ENCODE peak calls at places on chromosomes 11 and 22, in seven cellular contexts. W is prostate gland, S is HepG2, P is GM23338, Y is transverse colon, E is H1, Z is stomach. H is an unnamed sample.

GRCh38 chr11:32225491-32226285 is 134.8 kb downstream of the RCN1 start:
- DNase-seq in W (no peak), S (no peak), P (no peak), Y (no peak), E (no peak), Z (no peak), H (no peak)

GRCh38 chr11:35141538-35141937 is 2.6 kb downstream of the CD44 start:
- DNase-seq in W (peak; percentile 85), S (no peak), P (no peak), Y (peak; percentile 85), E (no peak), Z (peak; percentile 60), H (peak; percentile 86)

GRCh38 chr11:105862736-105863367 is 159.2 kb downstream of the MSANTD4 start:
- DNase-seq in W (no peak), S (peak; percentile 36), P (peak; percentile 75), Y (no peak), E (no peak), Z (no peak), H (peak; percentile 5)

GRCh38 chr11:130485983-130486970 is 37.8 kb downstream of the ADAMTS15 start:
- DNase-seq in W (no peak), S (no peak), P (no peak), Y (no peak), E (peak; percentile 45), Z (peak; percentile 56), H (no peak)

GRCh38 chr11:96339704-96340554 is 3.1 kb downstream of the MAML2 start:
- DNase-seq in W (no peak), S (no peak), P (no peak), Y (no peak), E (no peak), Z (no peak), H (no peak)

GRCh38 chr11:69674886-69675714 is at the start of gene LTO1:
- DNase-seq in W (peak; percentile 95), S (peak; percentile 88), P (peak; percentile 95), Y (peak; percentile 97), E (peak; percentile 99), Z (peak; percentile 98), H (peak; percentile 90)

GRCh38 chr11:118194835-118195627 is 18.6 kb upstream of the SCN2B start:
- DNase-seq in W (peak; percentile 81), S (peak; percentile 98), P (no peak), Y (peak; percentile 84), E (no peak), Z (peak; percentile 94), H (no peak)

GRCh38 chr11:90476442-90477007 is 253.7 kb upstream of the CHORDC1 start:
- DNase-seq in W (no peak), S (peak; percentile 29), P (peak; percentile 67), Y (no peak), E (no peak), Z (peak; percentile 37), H (peak; percentile 42)

GRCh38 chr11:19560156-19560555 is 152.5 kb upstream of the NAV2 start:
- DNase-seq in W (no peak), S (no peak), P (no peak), Y (no peak), E (no peak), Z (no peak), H (no peak)

GRCh38 chr11:3203221-3204043 is 15.2 kb downstream of the MRGPRG start:
- DNase-seq in W (no peak), S (no peak), P (peak; percentile 69), Y (no peak), E (no peak), Z (no peak), H (no peak)

GRCh38 chr22:36160499-36160942 is at the start of gene APOL3:
- DNase-seq in W (peak; percentile 86), S (no peak), P (no peak), Y (peak; percentile 79), E (no peak), Z (peak; percentile 74), H (no peak)

GRCh38 chr11:27076121-27076589 is 35.5 kb downstream of the BBOX1 start:
- DNase-seq in W (no peak), S (no peak), P (no peak), Y (no peak), E (no peak), Z (no peak), H (no peak)

GRCh38 chr11:127412722-127413121 is 412.2 kb upstream of the KIRREL3 start:
- DNase-seq in W (no peak), S (no peak), P (no peak), Y (no peak), E (no peak), Z (no peak), H (no peak)

GRCh38 chr11:129917231-129917630 is 21.9 kb upstream of the NFRKB start:
- DNase-seq in W (no peak), S (no peak), P (no peak), Y (no peak), E (no peak), Z (no peak), H (no peak)

GRCh38 chr11:108654994-108655631 is 9.8 kb upstream of the DDX10 start:
- DNase-seq in W (peak; percentile 54), S (peak; percentile 43), P (peak; percentile 69), Y (peak; percentile 47), E (no peak), Z (peak; percentile 44), H (peak; percentile 31)

GRCh38 chr11:116397556-116398167 is 375.1 kb downstream of the BUD13 start:
- DNase-seq in W (no peak), S (peak; percentile 45), P (no peak), Y (no peak), E (no peak), Z (no peak), H (no peak)

GRCh38 chr22:31244044-31244942 is 32.2 kb downstream of the LIMK2 start:
- DNase-seq in W (no peak), S (peak; percentile 43), P (peak; percentile 75), Y (no peak), E (no peak), Z (no peak), H (no peak)

GRCh38 chr11:11382858-11383532 is 29.9 kb upstream of the CSNK2A3 start:
- DNase-seq in W (no peak), S (no peak), P (no peak), Y (no peak), E (no peak), Z (no peak), H (no peak)

GRCh38 chr11:44361883-44362282 is 51.9 kb upstream of the ALX4 start:
- DNase-seq in W (no peak), S (no peak), P (no peak), Y (no peak), E (no peak), Z (no peak), H (no peak)

GRCh38 chr11:8219257-8220021 is 44.2 kb downstream of the LMO1 start:
- DNase-seq in W (no peak), S (peak; percentile 39), P (peak; percentile 85), Y (peak; percentile 70), E (peak; percentile 73), Z (peak; percentile 64), H (peak; percentile 39)

GRCh38 chr11:122440783-122441701 is 214.5 kb upstream of the UBASH3B start:
- DNase-seq in W (no peak), S (no peak), P (peak; percentile 89), Y (peak; percentile 10), E (peak; percentile 54), Z (no peak), H (peak; percentile 16)

GRCh38 chr22:30305906-30306628 is 16.8 kb upstream of the CASTOR1 start:
- DNase-seq in W (no peak), S (no peak), P (no peak), Y (no peak), E (no peak), Z (no peak), H (peak; percentile 42)

GRCh38 chr11:128465946-128466688 is 121.2 kb downstream of the ETS1 start:
- DNase-seq in W (no peak), S (no peak), P (no peak), Y (no peak), E (no peak), Z (no peak), H (no peak)

GRCh38 chr11:100445231-100445735 is 241.8 kb upstream of the ARHGAP42 start:
- DNase-seq in W (peak; percentile 5), S (no peak), P (peak; percentile 28), Y (no peak), E (no peak), Z (peak; percentile 62), H (no peak)

GRCh38 chr11:46461461-46461927 is 69.9 kb upstream of the CHRM4 start:
- DNase-seq in W (no peak), S (peak; percentile 74), P (no peak), Y (no peak), E (no peak), Z (no peak), H (no peak)

GRCh38 chr11:2433106-2433925 is 11.0 kb downstream of the TRPM5 start:
- DNase-seq in W (no peak), S (no peak), P (no peak), Y (no peak), E (no peak), Z (no peak), H (no peak)

GRCh38 chr11:47213985-47214564 is 699 bp upstream of the DDB2 start:
- DNase-seq in W (peak; percentile 90), S (peak; percentile 86), P (peak; percentile 96), Y (peak; percentile 94), E (peak; percentile 88), Z (peak; percentile 94), H (peak; percentile 96)

GRCh38 chr22:37169947-37170688 is 17.9 kb downstream of the C1QTNF6 start:
- DNase-seq in W (no peak), S (no peak), P (no peak), Y (no peak), E (no peak), Z (no peak), H (no peak)

GRCh38 chr11:61445535-61445934 is 15.6 kb downstream of the SDHAF2 start:
- DNase-seq in W (no peak), S (no peak), P (no peak), Y (no peak), E (no peak), Z (no peak), H (no peak)
- TF ChIP-seq POLR2AphosphoS5 in W (peak; percentile 17), S (no peak), P (no peak), Y (no peak), E (no peak), Z (no peak), H (no peak)

GRCh38 chr11:55732936-55733335 is 40.3 kb upstream of the OR5D13 start:
- DNase-seq in W (no peak), S (no peak), P (no peak), Y (no peak), E (no peak), Z (no peak), H (peak; percentile 2)
- TF ChIP-seq POLR2AphosphoS5 in W (no peak), S (no peak), P (no peak), Y (no peak), E (no peak), Z (no peak), H (no peak)

DNA sequence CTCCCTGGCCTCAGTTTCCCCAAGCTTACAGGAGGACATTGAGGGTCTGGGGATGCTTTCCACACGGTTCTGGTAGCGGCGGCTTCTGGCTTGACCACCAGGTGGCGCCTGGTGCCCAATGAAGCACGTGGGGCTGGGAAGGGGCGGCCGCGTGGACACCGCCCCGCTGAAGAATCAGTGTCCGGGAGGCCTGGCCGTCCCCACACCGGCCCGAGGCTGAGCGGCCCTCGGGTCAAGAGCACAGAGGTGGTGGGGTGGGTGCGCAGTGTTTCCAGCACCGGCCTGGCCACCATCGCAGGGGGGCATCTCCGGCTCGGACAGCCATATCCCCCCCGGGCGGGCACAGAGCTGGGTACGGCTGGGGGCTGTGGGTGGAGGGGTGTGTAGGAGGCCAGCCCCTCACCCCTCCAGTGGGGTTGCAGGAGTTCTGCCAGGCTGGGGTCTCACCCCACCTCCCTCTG is 27.8 kb upstream of the PPARA start:
- DNase-seq in W (no peak), S (peak; percentile 37), P (peak; percentile 73), Y (peak; percentile 78), E (peak; percentile 90), Z (peak; percentile 76), H (peak; percentile 58)
- TF ChIP-seq POLR2AphosphoS5 in W (peak; percentile 52), S (no peak), P (no peak), Y (no peak), E (no peak), Z (peak; percentile 29), H (no peak)

GRCh38 chr11:78350646-78351165 is 66.9 kb downstream of the GAB2 start:
- DNase-seq in W (no peak), S (no peak), P (no peak), Y (no peak), E (no peak), Z (no peak), H (peak; percentile 40)
- TF ChIP-seq POLR2AphosphoS5 in W (no peak), S (no peak), P (no peak), Y (peak; percentile 30), E (no peak), Z (no peak), H (peak; percentile 38)